ENCODE peak calls at places on chromosomes 4 and X, in nine cellular contexts. Q is epithelial cell of esophagus; O is H9; E is activated T-cell treated with anti-CD3 and anti-CD28 coated beads for 1 hour; Y is amniotic epithelial cell; U is Caco-2; R is Jurkat, Clone E6-1; T is lower leg skin; K is occipital lobe. B is an unnamed sample.

GRCh38 chrX:134936542-134936941 is 54.2 kb upstream of the SMIM10 start:
- DNase-seq in E (no peak), T (no peak), Q (peak; percentile 61), U (no peak), O (no peak), K (no peak), Y (peak; percentile 88), R (no peak), B (no peak)

GRCh38 chr4:27248829-27249228 is 388.2 kb downstream of the STIM2 start:
- DNase-seq in Y (no peak), U (no peak), K (no peak), O (no peak), E (no peak), Q (no peak), R (no peak), T (no peak), B (no peak)

GRCh38 chr4:109729563-109730293 is at the start of gene PLA2G12A:
- DNase-seq in K (peak; percentile 53), O (peak; percentile 92), R (peak; percentile 47), Y (no peak), T (peak; percentile 94), U (peak; percentile 93), E (peak; percentile 69), Q (peak; percentile 96), B (peak; percentile 90)

GRCh38 chr4:41154814-41155177 is 59.5 kb downstream of the APBB2 start:
- DNase-seq in U (no peak), R (no peak), E (no peak), Q (no peak), Y (peak; percentile 64), K (no peak), T (no peak), O (no peak), B (peak; percentile 78)

GRCh38 chrX:22699591-22700091 is 300.1 kb upstream of the DDX53 start:
- DNase-seq in Q (peak; percentile 1), O (no peak), R (no peak), Y (no peak), E (no peak), U (no peak), K (no peak), T (no peak), B (no peak)

GRCh38 chr4:2860391-2861348 is 17.0 kb downstream of the ADD1 start:
- DNase-seq in R (no peak), U (peak; percentile 81), Q (no peak), O (peak; percentile 37), E (no peak), T (no peak), Y (peak; percentile 66), K (no peak), B (no peak)

GRCh38 chr4:170157670-170158069 is 67.9 kb upstream of the AADAT start:
- DNase-seq in Y (no peak), K (no peak), R (no peak), E (no peak), T (no peak), U (no peak), Q (no peak), O (no peak), B (no peak)

GRCh38 chr4:167842487-167842886 is 249.8 kb upstream of the ANXA10 start:
- DNase-seq in T (no peak), E (no peak), Q (peak; percentile 51), Y (no peak), K (no peak), U (no peak), O (no peak), R (no peak), B (no peak)

GRCh38 chrX:148878371-148878770 is 378.0 kb downstream of the AFF2 start:
- DNase-seq in E (no peak), R (no peak), O (no peak), U (no peak), Y (peak; percentile 85), Q (peak; percentile 59), T (no peak), K (no peak), B (peak; percentile 18)

GRCh38 chr4:78667764-78668163 is 108.4 kb upstream of the BMP2K start:
- DNase-seq in O (no peak), Q (no peak), T (no peak), R (no peak), U (no peak), K (no peak), Y (no peak), E (no peak), B (no peak)

B was measured in MCF 10A.